ENCODE peak calls at places on chromosomes 16 and 17, in ten cellular contexts. One of them, this sample, is unnamed.
A peak's percentile ranks its signal among the peaks of the same experiment; 100 is the strongest.

GRCh38 chr16:75559564-75560372 is 3.7 kb upstream of the TMEM231 start:
- DNase-seq in uterus: no peak
- DNase-seq in lung: no peak
- DNase-seq in HCT116: no peak
- DNase-seq in prostate gland: no peak
- DNase-seq in BE2C: no peak
- DNase-seq in tibial nerve: no peak
- DNase-seq in fibroblast of lung: peak; percentile 73
- DNase-seq in cardiac fibroblast: peak; percentile 61
- DNase-seq in ovary: no peak
- DNase-seq in this sample: no peak

GRCh38 chr16:31202402-31203385 is at the start of gene PYCARD:
- DNase-seq in cardiac fibroblast: peak; percentile 50
- DNase-seq in prostate gland: peak; percentile 21
- DNase-seq in HCT116: no peak
- DNase-seq in tibial nerve: peak; percentile 19
- DNase-seq in ovary: peak; percentile 62
- DNase-seq in BE2C: peak; percentile 33
- DNase-seq in lung: peak; percentile 66
- DNase-seq in fibroblast of lung: peak; percentile 28
- DNase-seq in uterus: peak; percentile 38
- DNase-seq in this sample: no peak

GRCh38 chr17:55201609-55201932 is 63.2 kb upstream of the HLF start:
- DNase-seq in lung: no peak
- DNase-seq in uterus: no peak
- DNase-seq in ovary: no peak
- DNase-seq in cardiac fibroblast: no peak
- DNase-seq in fibroblast of lung: no peak
- DNase-seq in HCT116: no peak
- DNase-seq in prostate gland: no peak
- DNase-seq in BE2C: no peak
- DNase-seq in tibial nerve: no peak
- DNase-seq in this sample: no peak

GRCh38 chr17:3739422-3740124 is 15.9 kb downstream of the HASPIN start:
- DNase-seq in lung: no peak
- DNase-seq in ovary: no peak
- DNase-seq in prostate gland: no peak
- DNase-seq in BE2C: no peak
- DNase-seq in tibial nerve: no peak
- DNase-seq in cardiac fibroblast: no peak
- DNase-seq in fibroblast of lung: no peak
- DNase-seq in HCT116: no peak
- DNase-seq in uterus: no peak
- DNase-seq in this sample: no peak

GRCh38 chr16:85136213-85136704 is 24.0 kb upstream of the CIBAR2 start:
- DNase-seq in BE2C: no peak
- DNase-seq in fibroblast of lung: peak; percentile 45
- DNase-seq in prostate gland: no peak
- DNase-seq in cardiac fibroblast: peak; percentile 41
- DNase-seq in tibial nerve: peak; percentile 61
- DNase-seq in uterus: no peak
- DNase-seq in HCT116: no peak
- DNase-seq in lung: no peak
- DNase-seq in ovary: no peak
- DNase-seq in this sample: no peak

GRCh38 chr16:745739-746138 is 4.9 kb upstream of the CIAO3 start:
- DNase-seq in uterus: no peak
- DNase-seq in prostate gland: no peak
- DNase-seq in ovary: no peak
- DNase-seq in tibial nerve: no peak
- DNase-seq in fibroblast of lung: no peak
- DNase-seq in lung: peak; percentile 46
- DNase-seq in HCT116: no peak
- DNase-seq in cardiac fibroblast: no peak
- DNase-seq in BE2C: peak; percentile 70
- DNase-seq in this sample: no peak

GRCh38 chr17:46772879-46773620 is 45.4 kb downstream of the WNT3 start:
- DNase-seq in lung: no peak
- DNase-seq in ovary: no peak
- DNase-seq in HCT116: no peak
- DNase-seq in cardiac fibroblast: no peak
- DNase-seq in BE2C: no peak
- DNase-seq in uterus: no peak
- DNase-seq in fibroblast of lung: no peak
- DNase-seq in prostate gland: no peak
- DNase-seq in tibial nerve: no peak
- DNase-seq in this sample: no peak

GRCh38 chr16:73616186-73616585 is 568.3 kb upstream of the ZFHX3 start:
- DNase-seq in HCT116: peak; percentile 33
- DNase-seq in cardiac fibroblast: no peak
- DNase-seq in BE2C: no peak
- DNase-seq in ovary: no peak
- DNase-seq in prostate gland: no peak
- DNase-seq in tibial nerve: no peak
- DNase-seq in fibroblast of lung: peak; percentile 60
- DNase-seq in uterus: no peak
- DNase-seq in lung: no peak
- DNase-seq in this sample: peak; percentile 19

GRCh38 chr16:48526058-48526957 is 83.7 kb downstream of the N4BP1 start:
- DNase-seq in cardiac fibroblast: no peak
- DNase-seq in lung: no peak
- DNase-seq in BE2C: no peak
- DNase-seq in ovary: no peak
- DNase-seq in prostate gland: no peak
- DNase-seq in fibroblast of lung: no peak
- DNase-seq in HCT116: peak; percentile 66
- DNase-seq in uterus: no peak
- DNase-seq in tibial nerve: no peak
- DNase-seq in this sample: peak; percentile 88

GRCh38 chr16:69927056-69927757 is 23.9 kb upstream of the CLEC18A start:
- DNase-seq in uterus: peak; percentile 82
- DNase-seq in lung: no peak
- DNase-seq in HCT116: no peak
- DNase-seq in prostate gland: no peak
- DNase-seq in cardiac fibroblast: peak; percentile 90
- DNase-seq in BE2C: no peak
- DNase-seq in tibial nerve: peak; percentile 80
- DNase-seq in ovary: peak; percentile 83
- DNase-seq in fibroblast of lung: peak; percentile 74
- DNase-seq in this sample: no peak

GRCh38 chr17:49870298-49870697 is 22.4 kb upstream of the TAC4 start:
- DNase-seq in ovary: no peak
- DNase-seq in uterus: no peak
- DNase-seq in lung: no peak
- DNase-seq in prostate gland: no peak
- DNase-seq in HCT116: no peak
- DNase-seq in tibial nerve: no peak
- DNase-seq in fibroblast of lung: no peak
- DNase-seq in BE2C: no peak
- DNase-seq in cardiac fibroblast: no peak
- DNase-seq in this sample: no peak

DNA sequence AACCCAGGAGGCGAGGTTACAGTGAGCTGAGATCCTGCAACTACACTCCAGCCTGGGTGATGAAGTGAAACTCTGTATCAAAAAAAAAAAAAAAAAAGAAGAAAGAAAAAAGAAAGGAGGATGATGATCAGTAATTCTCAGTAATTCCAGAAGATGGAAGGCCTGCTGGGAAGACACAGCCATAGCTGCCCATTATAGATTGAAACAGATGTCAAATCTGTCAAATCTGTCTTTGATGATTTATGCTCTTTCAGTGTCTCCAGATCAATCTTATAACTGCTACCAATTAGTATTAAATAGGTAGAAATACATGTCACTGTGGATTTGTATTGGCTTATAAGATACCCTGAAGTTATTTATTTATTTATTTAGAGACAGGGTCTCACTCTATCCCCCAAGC is 42.9 kb upstream of the CPPED1 start:
- DNase-seq in fibroblast of lung: no peak
- DNase-seq in cardiac fibroblast: no peak
- DNase-seq in ovary: no peak
- DNase-seq in prostate gland: no peak
- DNase-seq in BE2C: no peak
- DNase-seq in tibial nerve: no peak
- DNase-seq in HCT116: no peak
- DNase-seq in uterus: no peak
- DNase-seq in lung: no peak
- DNase-seq in this sample: no peak
- TF ChIP-seq CTCF in fibroblast of lung: no peak
- TF ChIP-seq CTCF in cardiac fibroblast: no peak
- TF ChIP-seq CTCF in ovary: no peak
- TF ChIP-seq CTCF in prostate gland: no peak
- TF ChIP-seq CTCF in BE2C: no peak
- TF ChIP-seq CTCF in tibial nerve: no peak
- TF ChIP-seq CTCF in HCT116: no peak
- TF ChIP-seq CTCF in uterus: no peak
- TF ChIP-seq CTCF in lung: no peak
- TF ChIP-seq CTCF in this sample: no peak

GRCh38 chr17:18041776-18042175 is 2.6 kb downstream of the GID4 start:
- DNase-seq in fibroblast of lung: peak; percentile 29
- DNase-seq in lung: no peak
- DNase-seq in prostate gland: no peak
- DNase-seq in uterus: no peak
- DNase-seq in ovary: no peak
- DNase-seq in HCT116: no peak
- DNase-seq in BE2C: no peak
- DNase-seq in cardiac fibroblast: peak; percentile 50
- DNase-seq in tibial nerve: no peak
- DNase-seq in this sample: no peak

GRCh38 chr17:18042969-18043368 is 3.8 kb downstream of the GID4 start:
- DNase-seq in HCT116: no peak
- DNase-seq in prostate gland: no peak
- DNase-seq in uterus: no peak
- DNase-seq in ovary: no peak
- DNase-seq in BE2C: no peak
- DNase-seq in fibroblast of lung: no peak
- DNase-seq in tibial nerve: no peak
- DNase-seq in lung: no peak
- DNase-seq in cardiac fibroblast: no peak
- DNase-seq in this sample: no peak

GRCh38 chr17:18044609-18045008 is 5.4 kb downstream of the GID4 start:
- DNase-seq in fibroblast of lung: no peak
- DNase-seq in uterus: no peak
- DNase-seq in tibial nerve: no peak
- DNase-seq in cardiac fibroblast: no peak
- DNase-seq in lung: no peak
- DNase-seq in prostate gland: no peak
- DNase-seq in BE2C: no peak
- DNase-seq in ovary: no peak
- DNase-seq in HCT116: no peak
- DNase-seq in this sample: no peak

GRCh38 chr17:18045691-18046090 is 6.5 kb downstream of the GID4 start:
- DNase-seq in fibroblast of lung: no peak
- DNase-seq in HCT116: no peak
- DNase-seq in uterus: no peak
- DNase-seq in tibial nerve: no peak
- DNase-seq in prostate gland: no peak
- DNase-seq in ovary: no peak
- DNase-seq in BE2C: no peak
- DNase-seq in cardiac fibroblast: no peak
- DNase-seq in lung: no peak
- DNase-seq in this sample: no peak

DNA sequence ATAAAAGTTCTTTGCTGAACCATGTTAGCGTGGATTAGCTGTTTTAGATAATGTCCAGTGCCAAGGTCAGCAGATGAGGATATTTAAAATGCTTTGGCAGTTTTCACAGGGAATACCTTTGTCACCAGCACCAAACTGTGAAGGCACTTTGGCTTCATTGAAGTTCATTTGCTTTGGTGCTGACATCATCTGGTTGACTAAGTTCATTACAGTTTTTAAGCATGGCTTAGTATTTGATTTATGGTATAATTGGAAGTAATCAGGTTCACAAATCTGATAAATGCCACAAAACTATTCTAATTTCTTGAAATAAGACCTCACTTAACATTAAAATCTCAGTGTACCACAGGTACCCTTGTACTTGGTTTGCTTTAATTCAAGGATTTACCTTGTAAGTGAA is 4.3 kb downstream of the GID4 start:
- DNase-seq in uterus: no peak
- DNase-seq in tibial nerve: no peak
- DNase-seq in ovary: no peak
- DNase-seq in prostate gland: no peak
- DNase-seq in HCT116: peak; percentile 12
- DNase-seq in fibroblast of lung: peak; percentile 40
- DNase-seq in lung: no peak
- DNase-seq in cardiac fibroblast: peak; percentile 49
- DNase-seq in BE2C: no peak
- DNase-seq in this sample: no peak
- TF ChIP-seq CTCF in uterus: no peak
- TF ChIP-seq CTCF in tibial nerve: no peak
- TF ChIP-seq CTCF in ovary: no peak
- TF ChIP-seq CTCF in prostate gland: no peak
- TF ChIP-seq CTCF in HCT116: peak; percentile 20
- TF ChIP-seq CTCF in fibroblast of lung: no peak
- TF ChIP-seq CTCF in lung: no peak
- TF ChIP-seq CTCF in cardiac fibroblast: no peak
- TF ChIP-seq CTCF in BE2C: no peak
- TF ChIP-seq CTCF in this sample: no peak

GRCh38 chr16:8905168-8905762 is 23.1 kb downstream of the LITAFD start:
- DNase-seq in BE2C: no peak
- DNase-seq in uterus: no peak
- DNase-seq in tibial nerve: no peak
- DNase-seq in cardiac fibroblast: peak; percentile 60
- DNase-seq in fibroblast of lung: peak; percentile 59
- DNase-seq in HCT116: peak; percentile 19
- DNase-seq in ovary: no peak
- DNase-seq in prostate gland: no peak
- DNase-seq in lung: no peak
- DNase-seq in this sample: peak; percentile 42
- TF ChIP-seq CTCF in BE2C: peak; percentile 67
- TF ChIP-seq CTCF in uterus: no peak
- TF ChIP-seq CTCF in tibial nerve: no peak
- TF ChIP-seq CTCF in cardiac fibroblast: peak; percentile 45
- TF ChIP-seq CTCF in fibroblast of lung: peak; percentile 57
- TF ChIP-seq CTCF in HCT116: peak; percentile 56
- TF ChIP-seq CTCF in ovary: no peak
- TF ChIP-seq CTCF in prostate gland: no peak
- TF ChIP-seq CTCF in lung: no peak
- TF ChIP-seq CTCF in this sample: peak; percentile 35

DNA sequence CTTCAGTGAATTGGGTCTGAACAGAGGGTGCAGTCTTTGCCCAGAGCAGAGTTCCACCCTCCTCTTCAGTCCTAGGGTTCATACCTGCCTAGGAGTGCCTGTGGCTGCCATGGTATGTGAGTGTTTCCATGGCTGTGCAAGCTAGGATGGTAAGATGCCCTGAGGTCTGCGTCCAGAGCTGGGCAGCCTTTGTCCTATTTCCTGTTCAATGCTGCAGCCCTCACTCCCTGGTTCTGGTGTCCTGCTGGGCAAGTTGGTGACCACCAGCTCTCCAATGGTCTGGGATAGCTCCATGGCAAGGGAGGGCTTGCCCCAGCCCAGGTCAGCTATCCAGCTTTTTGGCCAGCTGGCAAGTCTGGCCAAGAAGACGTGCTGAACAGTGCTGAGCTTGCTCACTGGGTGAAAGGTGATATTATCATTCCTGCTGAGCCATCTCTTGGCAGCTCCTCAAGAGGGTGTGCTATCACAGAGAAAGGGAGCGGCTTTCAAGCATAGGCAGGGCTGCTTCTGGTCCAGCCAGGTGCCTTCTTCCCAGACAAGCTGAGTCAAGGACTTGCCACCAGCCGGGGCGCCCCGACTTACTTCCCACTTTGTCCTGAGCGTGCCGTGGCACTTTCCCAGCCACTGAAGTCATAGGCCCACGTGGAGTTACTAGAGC is 13.0 kb upstream of the NFATC3 start:
- DNase-seq in ovary: peak; percentile 67
- DNase-seq in HCT116: no peak
- DNase-seq in prostate gland: peak; percentile 77
- DNase-seq in fibroblast of lung: peak; percentile 31
- DNase-seq in BE2C: no peak
- DNase-seq in cardiac fibroblast: no peak
- DNase-seq in tibial nerve: peak; percentile 59
- DNase-seq in lung: no peak
- DNase-seq in uterus: peak; percentile 68
- DNase-seq in this sample: no peak
- TF ChIP-seq CTCF in ovary: no peak
- TF ChIP-seq CTCF in HCT116: no peak
- TF ChIP-seq CTCF in prostate gland: no peak
- TF ChIP-seq CTCF in fibroblast of lung: no peak
- TF ChIP-seq CTCF in BE2C: no peak
- TF ChIP-seq CTCF in cardiac fibroblast: no peak
- TF ChIP-seq CTCF in tibial nerve: peak; percentile 6
- TF ChIP-seq CTCF in lung: no peak
- TF ChIP-seq CTCF in uterus: no peak
- TF ChIP-seq CTCF in this sample: no peak